ENCODE peak calls at places on chromosomes 1 and 21, in six cellular contexts. One of them, this sample, is unnamed. For H3K4me1, the result is how much of the 10 kb centered on the place peaks cover.

GRCh38 chr1:41891403-41891896 is 27.3 kb downstream of the HIVEP3 start:
- DNase-seq in neuronal stem cell: no peak
- DNase-seq in IMR-90: peak
- DNase-seq in mesenchymal stem cell: peak
- DNase-seq in mesendoderm: peak
- DNase-seq in H1: no peak
- DNase-seq in this sample: no peak

GRCh38 chr21:45048026-45048698 is 26.2 kb upstream of the ADARB1 start:
- DNase-seq in IMR-90: no peak
- DNase-seq in mesendoderm: no peak
- DNase-seq in mesenchymal stem cell: no peak
- DNase-seq in neuronal stem cell: no peak
- DNase-seq in H1: no peak
- DNase-seq in this sample: no peak

GRCh38 chr1:228351850-228352249 is 54.8 kb downstream of the TRIM11 start:
- DNase-seq in mesenchymal stem cell: no peak
- DNase-seq in neuronal stem cell: no peak
- DNase-seq in IMR-90: no peak
- DNase-seq in H1: no peak
- DNase-seq in mesendoderm: no peak
- DNase-seq in this sample: no peak

GRCh38 chr1:44660176-44660575 is 14.1 kb downstream of the TMEM53 start:
- DNase-seq in mesendoderm: no peak
- DNase-seq in neuronal stem cell: no peak
- DNase-seq in H1: no peak
- DNase-seq in IMR-90: no peak
- DNase-seq in mesenchymal stem cell: no peak
- DNase-seq in this sample: no peak

GRCh38 chr1:224203243-224204016 is 20.4 kb downstream of the DEGS1 start:
- DNase-seq in neuronal stem cell: no peak
- DNase-seq in H1: peak
- DNase-seq in mesenchymal stem cell: peak
- DNase-seq in IMR-90: peak
- DNase-seq in mesendoderm: peak
- DNase-seq in this sample: peak

GRCh38 chr1:207282496-207283380 is 38.7 kb upstream of the CD55 start:
- DNase-seq in mesenchymal stem cell: peak
- DNase-seq in IMR-90: peak
- DNase-seq in H1: no peak
- DNase-seq in neuronal stem cell: no peak
- DNase-seq in mesendoderm: no peak
- DNase-seq in this sample: no peak

GRCh38 chr1:171251741-171252300 is 3.5 kb downstream of the FMO1 start:
- DNase-seq in mesenchymal stem cell: peak
- DNase-seq in neuronal stem cell: peak
- DNase-seq in IMR-90: peak
- DNase-seq in mesendoderm: peak
- DNase-seq in H1: no peak
- DNase-seq in this sample: no peak

GRCh38 chr21:23455676-23456075 is 2151.6 kb downstream of the MRPL39 start:
- DNase-seq in H1: no peak
- DNase-seq in IMR-90: no peak
- DNase-seq in neuronal stem cell: no peak
- DNase-seq in mesendoderm: no peak
- DNase-seq in mesenchymal stem cell: no peak
- DNase-seq in this sample: no peak

GRCh38 chr1:13762642-13763041 is 62.7 kb downstream of the PRDM2 start:
- DNase-seq in IMR-90: no peak
- DNase-seq in neuronal stem cell: no peak
- DNase-seq in H1: no peak
- DNase-seq in mesendoderm: no peak
- DNase-seq in mesenchymal stem cell: no peak
- DNase-seq in this sample: no peak

GRCh38 chr1:245378352-245379144 is 223.8 kb downstream of the KIF26B start:
- DNase-seq in mesenchymal stem cell: no peak
- DNase-seq in IMR-90: no peak
- DNase-seq in neuronal stem cell: no peak
- DNase-seq in H1: no peak
- DNase-seq in mesendoderm: peak
- DNase-seq in this sample: peak

GRCh38 chr1:174286042-174286441 is 126.7 kb downstream of the RABGAP1L start:
- DNase-seq in H1: no peak
- DNase-seq in mesendoderm: no peak
- DNase-seq in IMR-90: no peak
- DNase-seq in mesenchymal stem cell: no peak
- DNase-seq in neuronal stem cell: no peak
- DNase-seq in this sample: no peak

GRCh38 chr1:35768350-35769187 is 1.2 kb downstream of the CLSPN start:
- DNase-seq in neuronal stem cell: no peak
- DNase-seq in H1: no peak
- DNase-seq in mesendoderm: peak
- DNase-seq in IMR-90: no peak
- DNase-seq in mesenchymal stem cell: peak
- DNase-seq in this sample: no peak

GRCh38 chr1:44318097-44319088 is 36.7 kb downstream of the ERI3 start:
- DNase-seq in mesendoderm: peak
- DNase-seq in mesenchymal stem cell: peak
- DNase-seq in IMR-90: peak
- DNase-seq in H1: peak
- DNase-seq in neuronal stem cell: no peak
- DNase-seq in this sample: peak

GRCh38 chr21:33650929-33651505 is 8.7 kb downstream of the ITSN1 start:
- DNase-seq in neuronal stem cell: no peak
- DNase-seq in mesendoderm: no peak
- DNase-seq in mesenchymal stem cell: no peak
- DNase-seq in IMR-90: peak
- DNase-seq in H1: no peak
- DNase-seq in this sample: no peak

GRCh38 chr1:221336141-221336540 is 405.7 kb downstream of the DUSP10 start:
- DNase-seq in mesendoderm: peak
- DNase-seq in neuronal stem cell: no peak
- DNase-seq in H1: no peak
- DNase-seq in IMR-90: peak
- DNase-seq in mesenchymal stem cell: peak
- DNase-seq in this sample: no peak

GRCh38 chr1:43241352-43241953 is 28.3 kb upstream of the TMEM125 start:
- DNase-seq in mesendoderm: peak
- DNase-seq in mesenchymal stem cell: no peak
- DNase-seq in H1: no peak
- DNase-seq in IMR-90: peak
- DNase-seq in neuronal stem cell: no peak
- DNase-seq in this sample: no peak

GRCh38 chr1:183304466-183305122 is 113.6 kb downstream of the NMNAT2 start:
- DNase-seq in H1: no peak
- DNase-seq in mesendoderm: peak
- DNase-seq in neuronal stem cell: no peak
- DNase-seq in IMR-90: no peak
- DNase-seq in mesenchymal stem cell: no peak
- DNase-seq in this sample: no peak
- H3K4me1 ChIP-seq in H1: under half
- H3K4me1 ChIP-seq in mesendoderm: under half
- H3K4me1 ChIP-seq in neuronal stem cell: under half
- H3K4me1 ChIP-seq in IMR-90: under half
- H3K4me1 ChIP-seq in mesenchymal stem cell: under half
- H3K4me1 ChIP-seq in this sample: under half

GRCh38 chr1:212456166-212456528 is 23.4 kb downstream of the NENF start:
- DNase-seq in mesenchymal stem cell: no peak
- DNase-seq in H1: no peak
- DNase-seq in neuronal stem cell: no peak
- DNase-seq in mesendoderm: no peak
- DNase-seq in IMR-90: no peak
- DNase-seq in this sample: no peak

GRCh38 chr1:212454741-212455140 is 22.0 kb downstream of the NENF start:
- DNase-seq in mesenchymal stem cell: no peak
- DNase-seq in neuronal stem cell: no peak
- DNase-seq in IMR-90: no peak
- DNase-seq in H1: no peak
- DNase-seq in mesendoderm: no peak
- DNase-seq in this sample: no peak

GRCh38 chr1:212453156-212453857 is 20.6 kb downstream of the NENF start:
- DNase-seq in mesendoderm: no peak
- DNase-seq in IMR-90: no peak
- DNase-seq in neuronal stem cell: no peak
- DNase-seq in mesenchymal stem cell: no peak
- DNase-seq in H1: no peak
- DNase-seq in this sample: no peak

GRCh38 chr1:212457740-212458338 is 25.1 kb downstream of the NENF start:
- DNase-seq in mesenchymal stem cell: peak
- DNase-seq in IMR-90: peak
- DNase-seq in mesendoderm: peak
- DNase-seq in H1: peak
- DNase-seq in neuronal stem cell: peak
- DNase-seq in this sample: peak

DNA sequence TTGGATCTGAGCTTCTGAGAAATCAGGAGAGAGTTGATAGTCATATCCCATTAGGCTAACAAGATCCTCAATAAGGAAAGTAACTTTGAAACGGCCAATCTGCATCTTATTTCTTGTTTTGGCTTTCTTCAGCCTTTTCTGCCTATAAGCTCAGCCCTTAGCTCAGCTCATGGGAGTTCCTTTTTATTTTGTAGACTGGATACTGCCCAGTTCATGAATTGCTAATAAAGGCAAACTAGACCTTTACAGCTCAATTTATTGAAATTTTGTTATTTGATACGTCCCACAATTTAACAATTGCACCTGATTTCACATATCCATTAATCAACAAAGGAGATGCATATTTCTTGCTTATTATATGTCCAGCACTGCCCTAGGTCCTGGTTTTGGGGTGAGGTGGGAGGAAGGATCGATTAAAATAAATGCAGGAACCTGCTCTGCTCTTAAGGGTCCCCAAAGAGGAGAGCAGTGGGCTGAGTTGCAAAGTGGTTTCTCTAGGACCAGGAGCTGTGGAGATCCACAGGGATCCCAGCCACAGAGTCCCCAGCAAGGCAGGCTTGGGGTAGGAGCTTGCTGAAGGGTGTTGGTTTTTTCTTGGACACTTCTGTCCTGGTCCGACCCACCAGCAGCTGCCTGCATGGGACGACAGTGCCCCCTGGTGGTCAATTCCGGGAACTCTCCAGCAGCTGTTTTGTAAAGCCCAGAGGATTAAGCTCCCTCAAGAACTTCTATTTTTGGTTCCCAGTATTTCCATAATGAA is 22.9 kb downstream of the NENF start:
- DNase-seq in H1: peak
- DNase-seq in IMR-90: peak
- DNase-seq in mesendoderm: peak
- DNase-seq in mesenchymal stem cell: peak
- DNase-seq in neuronal stem cell: peak
- DNase-seq in this sample: peak
- H2BK15ac ChIP-seq in H1: no peak
- H2BK15ac ChIP-seq in IMR-90: no peak
- H2BK15ac ChIP-seq in mesendoderm: no peak
- H2BK15ac ChIP-seq in mesenchymal stem cell: no peak
- H2BK15ac ChIP-seq in neuronal stem cell: no peak
- H2BK15ac ChIP-seq in this sample: no peak

DNA sequence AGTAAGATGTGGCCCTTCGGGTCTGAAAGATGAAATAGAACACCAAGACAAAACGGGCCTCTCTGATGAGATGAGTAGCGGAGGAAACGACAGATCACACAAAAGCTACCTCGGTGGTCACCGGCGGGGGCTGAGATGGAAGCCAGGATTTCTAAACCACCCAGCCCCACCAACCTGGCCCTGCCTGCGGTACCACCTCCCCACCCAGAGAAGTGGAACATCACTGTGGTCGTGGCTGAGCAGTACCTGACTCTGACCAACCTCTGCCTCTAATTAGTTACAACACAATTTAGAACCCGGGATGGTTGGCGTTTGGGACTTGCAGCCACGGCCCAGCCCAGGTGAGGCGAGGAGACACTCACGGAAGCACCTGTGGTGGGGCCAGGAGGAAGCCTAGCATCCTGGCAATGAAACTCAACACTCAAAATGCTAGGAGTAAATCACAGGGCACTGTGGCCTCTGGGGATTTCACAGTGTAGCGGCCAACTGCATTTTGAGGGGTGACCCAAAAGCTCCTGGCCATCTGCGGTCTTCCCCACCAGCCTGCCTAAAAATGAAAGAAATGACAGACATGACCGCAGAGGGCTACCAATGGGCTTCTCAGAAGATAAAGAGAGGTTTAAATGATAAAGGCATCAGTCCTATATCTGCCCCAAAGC is 73.4 kb downstream of the ITPKB start:
- DNase-seq in mesendoderm: no peak
- DNase-seq in IMR-90: no peak
- DNase-seq in mesenchymal stem cell: no peak
- DNase-seq in neuronal stem cell: no peak
- DNase-seq in H1: no peak
- DNase-seq in this sample: no peak
- H3K4me1 ChIP-seq in mesendoderm: under half
- H3K4me1 ChIP-seq in IMR-90: under half
- H3K4me1 ChIP-seq in mesenchymal stem cell: under half
- H3K4me1 ChIP-seq in neuronal stem cell: under half
- H3K4me1 ChIP-seq in H1: under half
- H3K4me1 ChIP-seq in this sample: under half

GRCh38 chr1:83060216-83060615 is 938.7 kb downstream of the TTLL7 start:
- DNase-seq in IMR-90: no peak
- DNase-seq in neuronal stem cell: no peak
- DNase-seq in H1: no peak
- DNase-seq in mesenchymal stem cell: no peak
- DNase-seq in mesendoderm: peak
- DNase-seq in this sample: no peak
- H2BK15ac ChIP-seq in IMR-90: no peak
- H2BK15ac ChIP-seq in neuronal stem cell: no peak
- H2BK15ac ChIP-seq in H1: no peak
- H2BK15ac ChIP-seq in mesenchymal stem cell: no peak
- H2BK15ac ChIP-seq in mesendoderm: no peak
- H2BK15ac ChIP-seq in this sample: no peak

This sample was measured in H9.